ENCODE peak calls at places on chromosomes 7 and 10, in seven cellular contexts. H is neural progenitor cell, N is heart right ventricle, B is stomach, R is HCT116, D is esophagus squamous epithelium, C is neuronal stem cell. I is an unnamed sample. For H3K4me1, the result is how much of the 10 kb centered on the place peaks cover.

GRCh38 chr7:84669177-84669732 is 474.7 kb upstream of the SEMA3A start:
- DNase-seq in B (no peak), D (no peak), R (no peak), N (peak), H (no peak), C (no peak), I (no peak)

GRCh38 chr7:95045236-95045923 is 138.0 kb downstream of the PPP1R9A start:
- DNase-seq in R (no peak), H (peak), N (no peak), D (no peak), B (no peak), C (no peak), I (no peak)

GRCh38 chr7:19558527-19558926 is 150.3 kb downstream of the POLR1F start:
- DNase-seq in H (no peak), B (no peak), R (no peak), D (no peak), N (no peak), C (no peak), I (no peak)

GRCh38 chr7:46320956-46321355 is 399.9 kb upstream of the IGFBP3 start:
- DNase-seq in R (no peak), B (no peak), N (no peak), D (no peak), C (no peak), H (no peak), I (no peak)

GRCh38 chr7:23514755-23515154 is 17.0 kb downstream of the TRA2A start:
- DNase-seq in N (no peak), H (no peak), C (no peak), D (no peak), R (no peak), B (no peak), I (no peak)

GRCh38 chr7:79176859-79177477 is 276.5 kb downstream of the MAGI2 start:
- DNase-seq in H (peak), R (peak), D (no peak), B (no peak), N (peak), C (peak), I (no peak)

GRCh38 chr7:98372993-98373392 is 27.9 kb downstream of the BAIAP2L1 start:
- DNase-seq in R (no peak), H (no peak), D (no peak), B (no peak), C (no peak), N (no peak), I (no peak)

GRCh38 chr7:30866939-30867338 is 44.7 kb upstream of the AQP1 start:
- DNase-seq in R (no peak), C (no peak), B (no peak), D (no peak), H (no peak), N (no peak), I (no peak)

GRCh38 chr7:157432957-157433576 is 96.3 kb downstream of the DNAJB6 start:
- DNase-seq in N (peak), C (peak), D (no peak), H (peak), B (peak), R (no peak), I (no peak)

DNA sequence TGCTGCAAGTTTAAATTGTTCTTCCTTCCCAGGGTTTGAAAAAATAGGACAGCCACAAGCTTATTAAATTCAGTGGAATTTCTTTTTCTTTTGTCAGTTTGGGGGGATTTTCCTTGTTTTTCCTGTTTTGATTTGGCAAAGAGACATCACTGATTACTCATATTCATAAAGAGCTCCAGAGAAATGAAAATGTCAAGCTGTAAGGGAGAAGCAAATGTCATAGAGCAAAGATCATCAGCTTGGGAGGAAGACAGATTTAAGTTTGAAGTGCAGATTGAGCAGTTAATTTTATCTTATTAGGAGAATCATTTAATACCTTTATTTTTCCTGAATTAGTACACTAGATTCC is 255.8 kb upstream of the PHYHIPL start:
- DNase-seq in R (no peak), B (no peak), C (no peak), N (no peak), H (no peak), D (no peak), I (no peak)
- H3K4me3 ChIP-seq in R (peak), B (no peak), C (no peak), N (no peak), H (no peak), D (no peak), I (no peak)

GRCh38 chr10:61941202-61941651 is 39.7 kb downstream of the ARID5B start:
- DNase-seq in H (no peak), B (no peak), R (no peak), C (no peak), N (no peak), D (no peak), I (no peak)
- H3K4me1 ChIP-seq in H (under half), B (half or more), R (under half), C (under half), N (under half), D (under half), I (under half)

GRCh38 chr10:7789390-7789789 is 1.4 kb downstream of the ATP5F1C start:
- DNase-seq in C (no peak), B (no peak), D (no peak), N (peak), H (no peak), R (no peak), I (no peak)
- H3K4me3 ChIP-seq in C (peak), B (peak), D (peak), N (peak), H (peak), R (peak), I (peak)

GRCh38 chr7:92754756-92755581 is 81.4 kb downstream of the CDK6 start:
- DNase-seq in R (no peak), N (no peak), C (no peak), D (no peak), H (no peak), B (no peak), I (no peak)
- H3K4me1 ChIP-seq in R (half or more), N (under half), C (under half), D (under half), H (under half), B (under half), I (under half)